ENCODE peak calls at places on chromosomes 1 and 21, in four cellular contexts. M is HuH-7.5, R is T-helper 2 cell, D is substantia nigra. G is an unnamed sample.

GRCh38 chr21:44702111-44702972 is 5.4 kb downstream of the KRTAP10-12 start:
- DNase-seq in M (no peak), R (no peak), D (no peak), G (no peak)

GRCh38 chr21:44281801-44282200 is 3.9 kb upstream of the AIRE start:
- DNase-seq in R (no peak), D (no peak), M (no peak), G (no peak)

GRCh38 chr21:38351961-38352521 is 95.2 kb downstream of the KCNJ15 start:
- DNase-seq in M (no peak), D (no peak), R (no peak), G (no peak)

GRCh38 chr21:43984905-43985689 is 27.0 kb upstream of the TRAPPC10 start:
- DNase-seq in R (no peak), M (no peak), D (no peak), G (no peak)

GRCh38 chr1:198273901-198274300 is 117.1 kb downstream of the NEK7 start:
- DNase-seq in D (no peak), R (no peak), M (no peak), G (no peak)

GRCh38 chr21:22791986-22792560 is 1793.9 kb downstream of the NCAM2 start:
- DNase-seq in D (no peak), R (no peak), M (peak), G (no peak)

GRCh38 chr1:53075206-53075605 is 13.2 kb downstream of the PODN start:
- DNase-seq in R (no peak), M (no peak), D (no peak), G (no peak)

GRCh38 chr1:57086141-57086540 is 120.3 kb upstream of the C8B start:
- DNase-seq in D (no peak), R (no peak), M (no peak), G (no peak)

GRCh38 chr1:57423135-57424131 is at the start of gene DAB1:
- DNase-seq in R (no peak), M (peak), D (no peak), G (no peak)

GRCh38 chr1:68230901-68231626 is 1.3 kb downstream of the WLS start:
- DNase-seq in D (no peak), M (no peak), R (no peak), G (no peak)

GRCh38 chr1:111769517-111770146 is 13.9 kb downstream of the DDX20 start:
- DNase-seq in D (no peak), M (peak), R (peak), G (no peak)

GRCh38 chr1:82226198-82226505 is 425.4 kb downstream of the ADGRL2 start:
- DNase-seq in R (no peak), M (no peak), D (no peak), G (no peak)

GRCh38 chr21:31731112-31731801 is 661 bp downstream of the SCAF4 start:
- DNase-seq in D (peak), R (peak), M (peak), G (peak)

GRCh38 chr1:156608036-156608674 is 6.9 kb upstream of the GPATCH4 start:
- DNase-seq in D (no peak), M (no peak), R (peak), G (peak)

GRCh38 chr1:169086603-169087455 is 19.7 kb upstream of the ATP1B1 start:
- DNase-seq in D (no peak), R (no peak), M (no peak), G (no peak)

GRCh38 chr1:76040327-76040868 is 34.1 kb upstream of the ST6GALNAC3 start:
- DNase-seq in R (no peak), D (no peak), M (no peak), G (no peak)

GRCh38 chr1:240611619-240612490 is at the start of gene GREM2:
- DNase-seq in M (peak), D (peak), R (peak), G (peak)

GRCh38 chr1:3534803-3535637 is 76.3 kb downstream of the MEGF6 start:
- DNase-seq in R (no peak), M (no peak), D (no peak), G (no peak)

GRCh38 chr1:54335396-54336056 is 70.7 kb downstream of the SSBP3 start:
- DNase-seq in R (no peak), M (no peak), D (no peak), G (no peak)

G was measured in anterior cingulate cortex.